ENCODE peak calls at places on chromosomes 3 and 15, in seven cellular contexts. Z is H9, I is right cardiac atrium, T is breast epithelium, S is pancreas, A is caudate nucleus, V is tibial artery. J is an unnamed sample.

GRCh38 chr3:195154111-195154791 is 116.7 kb downstream of the XXYLT1 start:
- DNase-seq in Z (no peak), I (no peak), T (no peak), S (no peak), A (no peak), V (no peak), J (no peak)

GRCh38 chr3:120284702-120285507 is at the start of gene GPR156:
- DNase-seq in Z (peak; percentile 41), I (peak; percentile 30), T (no peak), S (peak; percentile 54), A (no peak), V (no peak), J (no peak)

GRCh38 chr15:78565951-78566774 is 843 bp downstream of the CHRNA5 start:
- DNase-seq in Z (peak; percentile 40), I (no peak), T (no peak), S (no peak), A (no peak), V (no peak), J (no peak)

GRCh38 chr3:153246805-153247204 is 84.8 kb downstream of the RAP2B start:
- DNase-seq in Z (no peak), I (no peak), T (no peak), S (no peak), A (no peak), V (no peak), J (no peak)

GRCh38 chr15:64938192-64938591 is 26.5 kb downstream of the ANKDD1A start:
- DNase-seq in Z (no peak), I (no peak), T (no peak), S (no peak), A (no peak), V (no peak), J (no peak)

GRCh38 chr3:124784686-124785382 is 54.6 kb downstream of the UMPS start:
- DNase-seq in Z (no peak), I (no peak), T (no peak), S (no peak), A (no peak), V (no peak), J (no peak)

GRCh38 chr3:51275096-51275805 is 109.8 kb upstream of the MANF start:
- DNase-seq in Z (no peak), I (no peak), T (no peak), S (no peak), A (no peak), V (no peak), J (no peak)

GRCh38 chr15:78211189-78211921 is 23.0 kb downstream of the ACSBG1 start:
- DNase-seq in Z (no peak), I (no peak), T (peak; percentile 49), S (no peak), A (no peak), V (no peak), J (no peak)

GRCh38 chr15:43274136-43274535 is 7.4 kb upstream of the TGM5 start:
- DNase-seq in Z (no peak), I (peak; percentile 59), T (peak; percentile 66), S (peak; percentile 54), A (no peak), V (no peak), J (no peak)

GRCh38 chr3:14980689-14981088 is 33.3 kb downstream of the NR2C2 start:
- DNase-seq in Z (no peak), I (no peak), T (no peak), S (no peak), A (no peak), V (no peak), J (no peak)

GRCh38 chr15:43266834-43267233 is at the start of gene TGM5:
- DNase-seq in Z (no peak), I (no peak), T (no peak), S (no peak), A (no peak), V (no peak), J (no peak)

GRCh38 chr3:32954506-32954905 is 3.1 kb downstream of the CCR4 start:
- DNase-seq in Z (no peak), I (no peak), T (no peak), S (no peak), A (no peak), V (no peak), J (no peak)

GRCh38 chr3:55491296-55491816 is 4.2 kb upstream of the WNT5A start:
- DNase-seq in Z (no peak), I (no peak), T (no peak), S (no peak), A (no peak), V (no peak), J (no peak)

GRCh38 chr3:66629431-66630368 is 128.9 kb upstream of the LRIG1 start:
- DNase-seq in Z (no peak), I (no peak), T (no peak), S (no peak), A (no peak), V (no peak), J (no peak)

GRCh38 chr3:66620185-66620803 is 119.5 kb upstream of the LRIG1 start:
- DNase-seq in Z (no peak), I (no peak), T (no peak), S (no peak), A (no peak), V (no peak), J (no peak)

GRCh38 chr3:66622756-66623452 is 122.1 kb upstream of the LRIG1 start:
- DNase-seq in Z (no peak), I (no peak), T (no peak), S (no peak), A (no peak), V (no peak), J (no peak)

GRCh38 chr3:66625464-66626216 is 124.8 kb upstream of the LRIG1 start:
- DNase-seq in Z (no peak), I (no peak), T (no peak), S (no peak), A (no peak), V (no peak), J (no peak)
- H3K27ac ChIP-seq in Z (no peak overlapping the region), I (no peak overlapping the region), T (no peak overlapping the region), S (no peak overlapping the region), A (no peak overlapping the region), V (peak overlapping the region; percentile 23), J (no peak overlapping the region)

GRCh38 chr3:48686538-48687219 is 964 bp upstream of the NCKIPSD start:
- DNase-seq in Z (no peak), I (no peak), T (no peak), S (no peak), A (no peak), V (no peak), J (no peak)
- H3K27ac ChIP-seq in Z (no peak overlapping the region), I (no peak overlapping the region), T (peak overlapping the region; percentile 88), S (no peak overlapping the region), A (peak overlapping the region; percentile 87), V (peak overlapping the region; percentile 89), J (peak overlapping the region; percentile 32)

GRCh38 chr15:85404922-85405293 is 24.5 kb downstream of the AKAP13 start:
- DNase-seq in Z (no peak), I (no peak), T (no peak), S (no peak), A (no peak), V (no peak), J (no peak)

GRCh38 chr15:85402195-85402921 is 22.0 kb downstream of the AKAP13 start:
- DNase-seq in Z (no peak), I (no peak), T (no peak), S (no peak), A (no peak), V (no peak), J (no peak)

GRCh38 chr15:85405467-85405866 is 25.1 kb downstream of the AKAP13 start:
- DNase-seq in Z (no peak), I (no peak), T (no peak), S (no peak), A (no peak), V (no peak), J (no peak)

GRCh38 chr15:85403745-85404144 is 23.3 kb downstream of the AKAP13 start:
- DNase-seq in Z (no peak), I (no peak), T (no peak), S (no peak), A (no peak), V (no peak), J (no peak)

DNA sequence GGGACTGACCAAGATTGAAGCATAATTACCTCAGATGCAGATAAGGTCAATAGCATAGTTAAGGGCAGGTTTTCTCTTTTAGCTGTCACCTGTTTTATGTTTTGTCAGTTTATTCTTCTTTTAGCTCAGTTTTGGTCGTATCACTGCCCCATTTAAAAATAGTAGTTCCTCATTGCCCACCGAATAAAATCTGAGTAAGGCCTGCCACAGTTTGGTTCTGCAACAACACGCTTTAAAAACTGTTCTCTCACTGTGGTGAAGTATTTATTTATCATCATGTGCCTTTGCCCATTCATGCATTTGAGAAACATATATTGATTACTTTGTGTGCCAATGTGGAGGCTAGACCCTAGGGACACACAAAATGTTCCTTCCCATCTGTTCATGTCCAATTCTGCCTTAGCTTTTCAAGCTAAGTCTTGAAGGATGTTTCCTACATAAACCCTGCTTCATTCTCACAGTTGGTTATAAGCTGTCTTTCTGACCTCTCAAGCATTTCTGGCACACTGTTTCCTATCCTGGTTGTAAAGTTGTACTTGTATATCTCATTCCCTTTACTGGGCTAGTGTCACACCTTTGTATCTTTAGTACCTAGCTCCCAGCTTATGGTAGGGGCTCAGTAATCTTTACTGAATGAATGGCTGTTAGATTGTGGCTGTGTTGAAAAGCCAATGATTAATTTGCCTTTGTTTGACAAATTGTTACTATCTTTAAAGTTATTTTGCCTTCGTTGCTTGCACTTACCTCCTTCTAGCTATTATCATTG is 23.9 kb downstream of the AKAP13 start:
- DNase-seq in Z (no peak), I (no peak), T (no peak), S (no peak), A (no peak), V (no peak), J (no peak)
- H3K27ac ChIP-seq in Z (no peak overlapping the region), I (peak overlapping the region; percentile 58), T (peak overlapping the region; percentile 23), S (no peak overlapping the region), A (peak overlapping the region; percentile 46), V (peak overlapping the region; percentile 39), J (no peak overlapping the region)

GRCh38 chr3:127544806-127545545 is 45.6 kb downstream of the TPRA1 start:
- DNase-seq in Z (no peak), I (no peak), T (no peak), S (no peak), A (no peak), V (no peak), J (no peak)

GRCh38 chr3:127541320-127541719 is 49.2 kb downstream of the TPRA1 start:
- DNase-seq in Z (no peak), I (no peak), T (no peak), S (no peak), A (no peak), V (no peak), J (no peak)

GRCh38 chr3:127543441-127543840 is 47.1 kb downstream of the TPRA1 start:
- DNase-seq in Z (no peak), I (no peak), T (no peak), S (no peak), A (no peak), V (peak; percentile 33), J (no peak)

GRCh38 chr3:127544151-127544805 is 46.3 kb downstream of the TPRA1 start:
- DNase-seq in Z (peak; percentile 88), I (peak; percentile 76), T (peak; percentile 74), S (peak; percentile 84), A (peak; percentile 19), V (peak; percentile 79), J (peak; percentile 49)

DNA sequence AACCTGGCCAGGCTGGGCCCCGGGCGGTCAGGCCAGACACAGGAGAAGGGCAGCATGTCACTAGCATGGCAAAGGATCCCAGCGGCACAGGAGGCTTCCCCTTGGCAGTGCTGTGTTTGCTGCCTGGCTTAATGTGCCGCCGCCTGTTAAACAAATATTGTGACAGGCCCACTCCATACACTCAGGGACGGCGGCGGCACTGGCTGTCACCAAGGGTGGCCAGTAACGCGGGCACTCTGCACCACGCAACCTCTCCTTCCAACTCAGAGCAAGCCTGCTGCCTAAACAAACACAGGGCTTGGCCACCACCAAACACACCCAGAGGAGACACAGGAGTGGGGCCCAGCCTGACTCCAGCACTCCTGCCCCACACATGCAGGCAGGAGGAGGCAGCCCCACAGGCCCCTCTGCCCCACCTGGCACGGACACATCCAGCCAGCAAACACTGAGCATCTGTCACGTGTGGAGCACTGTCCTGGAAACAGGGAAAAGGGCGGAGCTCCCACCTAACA is 48.0 kb downstream of the TPRA1 start:
- DNase-seq in Z (no peak), I (no peak), T (no peak), S (peak; percentile 82), A (no peak), V (peak; percentile 66), J (no peak)
- H3K27ac ChIP-seq in Z (no peak overlapping the region), I (no peak overlapping the region), T (no peak overlapping the region), S (no peak overlapping the region), A (no peak overlapping the region), V (no peak overlapping the region), J (no peak overlapping the region)